ENCODE peak calls at places on chromosomes 7 and 10, in nine cellular contexts. A is body of pancreas; B is CD8-positive, alpha-beta T cell; T is CD8-positive, alpha-beta memory T cell; Z is astrocyte of the cerebellum; M is fibroblast of the aortic adventitia; J is MM.1S; L is HCT116; O is HFF-Myc. W is an unnamed sample.

GRCh38 chr7:32618987-32619386 is 123.7 kb downstream of the AVL9 start:
- DNase-seq in A (no peak), B (no peak), T (no peak), Z (no peak), M (no peak), J (no peak), L (no peak), O (no peak), W (no peak)

GRCh38 chr7:2821842-2822507 is 22.1 kb downstream of the GNA12 start:
- DNase-seq in A (no peak), B (no peak), T (no peak), Z (no peak), M (peak), J (no peak), L (no peak), O (no peak), W (peak)

GRCh38 chr7:2237109-2237602 is 4.4 kb upstream of the MAD1L1 start:
- DNase-seq in A (no peak), B (no peak), T (no peak), Z (no peak), M (no peak), J (no peak), L (no peak), O (no peak), W (no peak)

GRCh38 chr10:125144693-125145623 is 15.4 kb downstream of the CTBP2 start:
- DNase-seq in A (no peak), B (no peak), T (no peak), Z (no peak), M (peak), J (no peak), L (peak), O (no peak), W (peak)

GRCh38 chr7:20246236-20246635 is 29.1 kb upstream of the MACC1 start:
- DNase-seq in A (no peak), B (no peak), T (no peak), Z (no peak), M (no peak), J (no peak), L (no peak), O (no peak), W (no peak)

GRCh38 chr7:91069146-91069545 is 195.1 kb upstream of the FZD1 start:
- DNase-seq in A (no peak), B (no peak), T (no peak), Z (no peak), M (no peak), J (no peak), L (no peak), O (no peak), W (no peak)

GRCh38 chr7:149414745-149415390 is 46.0 kb downstream of the ZNF777 start:
- DNase-seq in A (peak), B (peak), T (peak), Z (peak), M (peak), J (no peak), L (no peak), O (peak), W (no peak)

GRCh38 chr7:44569958-44570357 is 3.8 kb downstream of the DDX56 start:
- DNase-seq in A (no peak), B (no peak), T (no peak), Z (no peak), M (no peak), J (no peak), L (no peak), O (no peak), W (no peak)

GRCh38 chr7:14717711-14718304 is 184.7 kb downstream of the DGKB start:
- DNase-seq in A (no peak), B (no peak), T (no peak), Z (peak), M (peak), J (no peak), L (no peak), O (no peak), W (no peak)

GRCh38 chr10:50563906-50564305 is 59.9 kb downstream of the SGMS1 start:
- DNase-seq in A (peak), B (no peak), T (no peak), Z (no peak), M (no peak), J (no peak), L (no peak), O (no peak), W (no peak)

GRCh38 chr10:71424496-71425194 is 27.9 kb downstream of the CDH23 start:
- DNase-seq in A (no peak), B (no peak), T (no peak), Z (no peak), M (no peak), J (no peak), L (no peak), O (no peak), W (peak)

GRCh38 chr10:44828515-44829142 is 82.5 kb upstream of the TMEM72 start:
- DNase-seq in A (no peak), B (no peak), T (no peak), Z (no peak), M (no peak), J (no peak), L (no peak), O (no peak), W (no peak)

GRCh38 chr10:79273603-79274002 is 73.7 kb upstream of the PPIF start:
- DNase-seq in A (no peak), B (no peak), T (no peak), Z (no peak), M (peak), J (no peak), L (no peak), O (no peak), W (no peak)

GRCh38 chr10:79274279-79275104 is 72.8 kb upstream of the PPIF start:
- DNase-seq in A (peak), B (no peak), T (no peak), Z (no peak), M (peak), J (no peak), L (no peak), O (no peak), W (no peak)

GRCh38 chr10:79275431-79275851 is 71.8 kb upstream of the PPIF start:
- DNase-seq in A (no peak), B (no peak), T (no peak), Z (no peak), M (no peak), J (no peak), L (no peak), O (no peak), W (no peak)

GRCh38 chr10:79277579-79277978 is 69.7 kb upstream of the PPIF start:
- DNase-seq in A (no peak), B (no peak), T (no peak), Z (no peak), M (no peak), J (no peak), L (no peak), O (no peak), W (no peak)

DNA sequence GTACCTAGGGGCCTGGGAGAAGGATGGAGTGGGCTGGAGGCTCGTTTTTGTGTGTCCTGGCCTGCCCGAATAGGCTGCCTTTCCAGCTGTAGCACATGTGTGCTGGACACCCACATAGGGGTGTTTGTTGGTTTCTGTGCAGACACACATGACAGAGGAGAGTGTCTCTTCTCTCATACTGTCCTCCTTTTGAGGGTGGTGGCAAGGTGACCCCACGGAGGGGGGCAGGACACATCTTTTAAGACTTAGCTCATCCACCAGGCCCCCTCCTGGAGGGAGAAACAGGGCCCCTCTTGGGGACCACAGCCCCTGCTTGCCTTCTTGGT is 72.2 kb upstream of the PPIF start:
- DNase-seq in A (no peak), B (no peak), T (no peak), Z (no peak), M (no peak), J (no peak), L (no peak), O (no peak), W (no peak)
- H3K4me3 ChIP-seq in A (no peak), B (no peak), T (no peak), Z (no peak), M (no peak), J (no peak), L (no peak), O (no peak), W (no peak)

GRCh38 chr7:123485187-123485586 is 49.2 kb downstream of the IQUB start:
- DNase-seq in A (no peak), B (no peak), T (no peak), Z (no peak), M (peak), J (no peak), L (no peak), O (no peak), W (no peak)

GRCh38 chr7:123480107-123480506 is 54.3 kb downstream of the IQUB start:
- DNase-seq in A (no peak), B (no peak), T (no peak), Z (no peak), M (no peak), J (no peak), L (no peak), O (no peak), W (no peak)

GRCh38 chr7:123484199-123484598 is 50.2 kb downstream of the IQUB start:
- DNase-seq in A (no peak), B (no peak), T (no peak), Z (no peak), M (no peak), J (no peak), L (no peak), O (no peak), W (no peak)

GRCh38 chr7:123485721-123486120 is 48.7 kb downstream of the IQUB start:
- DNase-seq in A (no peak), B (no peak), T (no peak), Z (no peak), M (no peak), J (no peak), L (no peak), O (no peak), W (no peak)
- H3K4me3 ChIP-seq in A (no peak), B (no peak), T (no peak), Z (no peak), M (no peak), J (no peak), L (no peak), O (no peak), W (no peak)

GRCh38 chr10:35369049-35369760 is 32.9 kb downstream of the CCNY start:
- DNase-seq in A (no peak), B (no peak), T (no peak), Z (no peak), M (peak), J (no peak), L (no peak), O (no peak), W (no peak)
- H3K4me3 ChIP-seq in A (no peak), B (no peak), T (no peak), Z (no peak), M (no peak), J (no peak), L (no peak), O (no peak), W (no peak)

GRCh38 chr7:35717013-35717412 is 22.1 kb upstream of the HERPUD2 start:
- DNase-seq in A (no peak), B (no peak), T (no peak), Z (no peak), M (no peak), J (no peak), L (no peak), O (no peak), W (no peak)
- H3K4me3 ChIP-seq in A (no peak), B (no peak), T (no peak), Z (no peak), M (peak), J (no peak), L (no peak), O (no peak), W (no peak)

GRCh38 chr7:92586403-92586802 is 3.8 kb downstream of the FAM133B start:
- DNase-seq in A (no peak), B (no peak), T (no peak), Z (no peak), M (peak), J (no peak), L (no peak), O (no peak), W (no peak)

GRCh38 chr7:92590711-92591310 is 621 bp upstream of the FAM133B start:
- DNase-seq in A (peak), B (no peak), T (no peak), Z (no peak), M (no peak), J (no peak), L (no peak), O (no peak), W (no peak)

GRCh38 chr7:92588561-92588960 is 1.6 kb downstream of the FAM133B start:
- DNase-seq in A (no peak), B (no peak), T (no peak), Z (no peak), M (no peak), J (no peak), L (no peak), O (no peak), W (no peak)

GRCh38 chr7:92584953-92585352 is 5.2 kb downstream of the FAM133B start:
- DNase-seq in A (no peak), B (no peak), T (no peak), Z (no peak), M (no peak), J (no peak), L (no peak), O (no peak), W (no peak)

GRCh38 chr7:92589056-92589455 is 1.1 kb downstream of the FAM133B start:
- DNase-seq in A (no peak), B (no peak), T (no peak), Z (no peak), M (no peak), J (no peak), L (no peak), O (no peak), W (no peak)
- H3K4me3 ChIP-seq in A (no peak), B (peak), T (peak), Z (peak), M (peak), J (peak), L (peak), O (peak), W (peak)

GRCh38 chr10:68153473-68154210 is 44.4 kb downstream of the MYPN start:
- DNase-seq in A (peak), B (no peak), T (no peak), Z (peak), M (peak), J (no peak), L (peak), O (peak), W (peak)
- H3K4me3 ChIP-seq in A (no peak), B (no peak), T (no peak), Z (no peak), M (no peak), J (no peak), L (peak), O (no peak), W (no peak)

GRCh38 chr10:73858750-73859439 is 15.5 kb downstream of the CAMK2G start:
- DNase-seq in A (no peak), B (no peak), T (no peak), Z (no peak), M (no peak), J (no peak), L (no peak), O (no peak), W (no peak)
- H3K4me3 ChIP-seq in A (no peak), B (no peak), T (no peak), Z (no peak), M (no peak), J (no peak), L (no peak), O (no peak), W (no peak)

DNA sequence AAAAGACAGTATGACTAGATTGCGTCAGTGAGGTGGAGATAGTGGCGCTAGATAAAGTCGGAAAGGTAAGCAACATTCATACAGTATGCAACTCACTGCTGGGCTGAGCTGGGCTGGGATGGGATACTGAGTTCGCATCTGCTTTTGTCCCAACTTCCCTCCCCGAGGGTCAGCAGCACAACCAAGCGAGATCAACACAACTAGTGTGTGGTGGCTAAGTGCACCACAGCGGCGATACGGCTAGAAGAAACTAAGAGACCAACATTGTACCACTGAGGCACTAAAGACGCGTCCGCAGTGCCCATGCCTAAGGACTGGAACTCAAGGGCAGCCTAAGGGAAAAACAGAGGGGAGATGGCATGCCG is 467 bp downstream of the EXOSC1 start:
- DNase-seq in A (no peak), B (no peak), T (no peak), Z (no peak), M (no peak), J (no peak), L (no peak), O (no peak), W (no peak)
- H3K4me3 ChIP-seq in A (peak), B (peak), T (peak), Z (peak), M (peak), J (peak), L (peak), O (peak), W (peak)